ENCODE peak calls at places on chromosomes 5 and 9, in six cellular contexts. One of them, this sample, is unnamed.
A peak's percentile ranks its signal among the peaks of the same experiment; 100 is the strongest.

GRCh38 chr9:107213561-107214028 is 69.5 kb upstream of the RAD23B start:
- DNase-seq in prostate gland: no peak
- DNase-seq in non-pigmented ciliary epithelial cell: peak; percentile 94
- DNase-seq in activated T-helper 9 cell treated with anti-CD3 and anti-CD28 coated beads, Interleukin-2, amount 50 U/mL, for 16 hours: no peak
- DNase-seq in iPS DF 19.7: no peak
- DNase-seq in IMR-90: peak; percentile 94
- DNase-seq in this sample: peak; percentile 97

GRCh38 chr9:98182889-98183599 is 9.4 kb downstream of the CORO2A start:
- DNase-seq in prostate gland: no peak
- DNase-seq in iPS DF 19.7: no peak
- DNase-seq in IMR-90: no peak
- DNase-seq in activated T-helper 9 cell treated with anti-CD3 and anti-CD28 coated beads, Interleukin-2, amount 50 U/mL, for 16 hours: no peak
- DNase-seq in non-pigmented ciliary epithelial cell: no peak
- DNase-seq in this sample: no peak

GRCh38 chr5:116778015-116778414 is 203.4 kb upstream of the SEMA6A start:
- DNase-seq in activated T-helper 9 cell treated with anti-CD3 and anti-CD28 coated beads, Interleukin-2, amount 50 U/mL, for 16 hours: no peak
- DNase-seq in iPS DF 19.7: peak; percentile 60
- DNase-seq in IMR-90: no peak
- DNase-seq in non-pigmented ciliary epithelial cell: no peak
- DNase-seq in prostate gland: no peak
- DNase-seq in this sample: no peak

GRCh38 chr5:5531371-5531770 is 108.9 kb downstream of the ICE1 start:
- DNase-seq in non-pigmented ciliary epithelial cell: no peak
- DNase-seq in prostate gland: no peak
- DNase-seq in iPS DF 19.7: no peak
- DNase-seq in activated T-helper 9 cell treated with anti-CD3 and anti-CD28 coated beads, Interleukin-2, amount 50 U/mL, for 16 hours: no peak
- DNase-seq in IMR-90: no peak
- DNase-seq in this sample: no peak

GRCh38 chr9:36517131-36517530 is 55.6 kb upstream of the MELK start:
- DNase-seq in non-pigmented ciliary epithelial cell: no peak
- DNase-seq in iPS DF 19.7: no peak
- DNase-seq in activated T-helper 9 cell treated with anti-CD3 and anti-CD28 coated beads, Interleukin-2, amount 50 U/mL, for 16 hours: no peak
- DNase-seq in prostate gland: no peak
- DNase-seq in IMR-90: no peak
- DNase-seq in this sample: no peak

GRCh38 chr5:52886206-52886605 is 98.5 kb downstream of the ITGA1 start:
- DNase-seq in prostate gland: no peak
- DNase-seq in non-pigmented ciliary epithelial cell: no peak
- DNase-seq in activated T-helper 9 cell treated with anti-CD3 and anti-CD28 coated beads, Interleukin-2, amount 50 U/mL, for 16 hours: no peak
- DNase-seq in IMR-90: no peak
- DNase-seq in iPS DF 19.7: no peak
- DNase-seq in this sample: no peak

GRCh38 chr9:84283895-84284294 is 56.7 kb downstream of the SLC28A3 start:
- DNase-seq in prostate gland: no peak
- DNase-seq in iPS DF 19.7: no peak
- DNase-seq in non-pigmented ciliary epithelial cell: no peak
- DNase-seq in IMR-90: no peak
- DNase-seq in activated T-helper 9 cell treated with anti-CD3 and anti-CD28 coated beads, Interleukin-2, amount 50 U/mL, for 16 hours: no peak
- DNase-seq in this sample: no peak

GRCh38 chr9:136567651-136568287 is 21.9 kb upstream of the NOTCH1 start:
- DNase-seq in iPS DF 19.7: no peak
- DNase-seq in IMR-90: peak; percentile 81
- DNase-seq in non-pigmented ciliary epithelial cell: no peak
- DNase-seq in prostate gland: peak; percentile 62
- DNase-seq in activated T-helper 9 cell treated with anti-CD3 and anti-CD28 coated beads, Interleukin-2, amount 50 U/mL, for 16 hours: no peak
- DNase-seq in this sample: peak; percentile 89

GRCh38 chr5:142827934-142828576 is 57.9 kb downstream of the ARHGAP26 start:
- DNase-seq in non-pigmented ciliary epithelial cell: no peak
- DNase-seq in activated T-helper 9 cell treated with anti-CD3 and anti-CD28 coated beads, Interleukin-2, amount 50 U/mL, for 16 hours: no peak
- DNase-seq in prostate gland: no peak
- DNase-seq in IMR-90: peak; percentile 59
- DNase-seq in iPS DF 19.7: no peak
- DNase-seq in this sample: peak; percentile 65

GRCh38 chr5:141651728-141652105 is 499 bp upstream of the FCHSD1 start:
- DNase-seq in prostate gland: no peak
- DNase-seq in iPS DF 19.7: no peak
- DNase-seq in activated T-helper 9 cell treated with anti-CD3 and anti-CD28 coated beads, Interleukin-2, amount 50 U/mL, for 16 hours: no peak
- DNase-seq in non-pigmented ciliary epithelial cell: no peak
- DNase-seq in IMR-90: no peak
- DNase-seq in this sample: no peak

GRCh38 chr5:177089825-177090641 is 3.3 kb downstream of the FGFR4 start:
- DNase-seq in IMR-90: no peak
- DNase-seq in non-pigmented ciliary epithelial cell: no peak
- DNase-seq in prostate gland: no peak
- DNase-seq in activated T-helper 9 cell treated with anti-CD3 and anti-CD28 coated beads, Interleukin-2, amount 50 U/mL, for 16 hours: no peak
- DNase-seq in iPS DF 19.7: no peak
- DNase-seq in this sample: no peak

GRCh38 chr9:36802171-36802920 is 229.7 kb downstream of the MELK start:
- DNase-seq in non-pigmented ciliary epithelial cell: peak; percentile 17
- DNase-seq in IMR-90: peak; percentile 66
- DNase-seq in prostate gland: no peak
- DNase-seq in activated T-helper 9 cell treated with anti-CD3 and anti-CD28 coated beads, Interleukin-2, amount 50 U/mL, for 16 hours: no peak
- DNase-seq in iPS DF 19.7: no peak
- DNase-seq in this sample: peak; percentile 42

GRCh38 chr9:126375386-126375785 is 48.8 kb downstream of the MVB12B start:
- DNase-seq in IMR-90: peak; percentile 20
- DNase-seq in prostate gland: no peak
- DNase-seq in activated T-helper 9 cell treated with anti-CD3 and anti-CD28 coated beads, Interleukin-2, amount 50 U/mL, for 16 hours: no peak
- DNase-seq in non-pigmented ciliary epithelial cell: no peak
- DNase-seq in iPS DF 19.7: no peak
- DNase-seq in this sample: no peak

GRCh38 chr5:148632978-148633377 is 21.3 kb downstream of the HTR4 start:
- DNase-seq in activated T-helper 9 cell treated with anti-CD3 and anti-CD28 coated beads, Interleukin-2, amount 50 U/mL, for 16 hours: no peak
- DNase-seq in non-pigmented ciliary epithelial cell: no peak
- DNase-seq in iPS DF 19.7: no peak
- DNase-seq in prostate gland: no peak
- DNase-seq in IMR-90: no peak
- DNase-seq in this sample: no peak

GRCh38 chr9:76989501-76989900 is 30.0 kb upstream of the FOXB2 start:
- DNase-seq in non-pigmented ciliary epithelial cell: no peak
- DNase-seq in activated T-helper 9 cell treated with anti-CD3 and anti-CD28 coated beads, Interleukin-2, amount 50 U/mL, for 16 hours: no peak
- DNase-seq in iPS DF 19.7: no peak
- DNase-seq in prostate gland: no peak
- DNase-seq in IMR-90: no peak
- DNase-seq in this sample: no peak

GRCh38 chr5:134092875-134093274 is 21.6 kb upstream of the TCF7 start:
- DNase-seq in non-pigmented ciliary epithelial cell: no peak
- DNase-seq in iPS DF 19.7: no peak
- DNase-seq in activated T-helper 9 cell treated with anti-CD3 and anti-CD28 coated beads, Interleukin-2, amount 50 U/mL, for 16 hours: no peak
- DNase-seq in IMR-90: peak; percentile 22
- DNase-seq in prostate gland: no peak
- DNase-seq in this sample: no peak

GRCh38 chr9:127942152-127943010 is 4.7 kb upstream of the DPM2 start:
- DNase-seq in activated T-helper 9 cell treated with anti-CD3 and anti-CD28 coated beads, Interleukin-2, amount 50 U/mL, for 16 hours: no peak
- DNase-seq in non-pigmented ciliary epithelial cell: no peak
- DNase-seq in iPS DF 19.7: no peak
- DNase-seq in IMR-90: peak; percentile 54
- DNase-seq in prostate gland: peak; percentile 53
- DNase-seq in this sample: peak; percentile 59

This sample was measured in HCEC 1CT.